ENCODE peak calls at places on chromosomes 11 and 22, in nine cellular contexts. N is cardiac muscle cell, W is neural progenitor cell, O is mammary epithelial cell, E is SK-N-SH, Q is uterus, H is body of pancreas, L is tibial artery, S is neuronal stem cell. U is an unnamed sample. For H3K4me1, the result is how much of the 10 kb centered on the place peaks cover.

GRCh38 chr11:95231881-95232605 is 1.0 kb upstream of the SESN3 start:
- DNase-seq in N (peak), W (peak), O (peak), E (peak), Q (peak), H (peak), L (peak), S (no peak), U (peak)

GRCh38 chr11:84800755-84801346 is 826.3 kb downstream of the DLG2 start:
- DNase-seq in N (peak), W (peak), O (peak), E (peak), Q (no peak), H (no peak), L (no peak), S (peak), U (no peak)

GRCh38 chr11:12161137-12161536 is 50.7 kb downstream of the MICAL2 start:
- DNase-seq in N (no peak), W (no peak), O (no peak), E (no peak), Q (peak), H (no peak), L (peak), S (no peak), U (no peak)

GRCh38 chr11:126307706-126308105 is 3.8 kb downstream of the DCPS start:
- DNase-seq in N (peak), W (peak), O (peak), E (peak), Q (no peak), H (peak), L (no peak), S (no peak), U (no peak)

GRCh38 chr11:116873391-116873790 is 36.0 kb upstream of the APOA1 start:
- DNase-seq in N (no peak), W (no peak), O (no peak), E (no peak), Q (no peak), H (no peak), L (no peak), S (no peak), U (no peak)

GRCh38 chr11:933002-933820 is 7.5 kb downstream of the AP2A2 start:
- DNase-seq in N (peak), W (no peak), O (no peak), E (no peak), Q (no peak), H (no peak), L (no peak), S (no peak), U (no peak)

GRCh38 chr11:62132188-62132587 is 8.4 kb downstream of the INCENP start:
- DNase-seq in N (no peak), W (no peak), O (peak), E (peak), Q (peak), H (no peak), L (peak), S (no peak), U (no peak)

GRCh38 chr22:50715250-50715649 is 22.8 kb upstream of the ACR start:
- DNase-seq in N (no peak), W (no peak), O (no peak), E (no peak), Q (no peak), H (no peak), L (no peak), S (no peak), U (no peak)

GRCh38 chr11:77065878-77066228 is 918 bp upstream of the CAPN5 start:
- DNase-seq in N (peak), W (peak), O (no peak), E (no peak), Q (peak), H (peak), L (peak), S (peak), U (no peak)

GRCh38 chr11:9677951-9678350 is 14.1 kb downstream of the SWAP70 start:
- DNase-seq in N (no peak), W (no peak), O (no peak), E (no peak), Q (no peak), H (no peak), L (no peak), S (no peak), U (no peak)

GRCh38 chr11:110830344-110831141 is 118.3 kb upstream of the ARHGAP20 start:
- DNase-seq in N (no peak), W (peak), O (no peak), E (no peak), Q (no peak), H (no peak), L (no peak), S (no peak), U (no peak)

GRCh38 chr11:2582958-2583604 is 116.7 kb downstream of the KCNQ1OT1 start:
- DNase-seq in N (no peak), W (no peak), O (no peak), E (no peak), Q (no peak), H (peak), L (peak), S (no peak), U (no peak)

GRCh38 chr22:28560005-28560742 is 119.5 kb downstream of the TTC28 start:
- DNase-seq in N (peak), W (no peak), O (peak), E (no peak), Q (no peak), H (no peak), L (no peak), S (no peak), U (no peak)

GRCh38 chr22:36026741-36027140 is 1.9 kb downstream of the RBFOX2 start:
- DNase-seq in N (peak), W (no peak), O (peak), E (no peak), Q (no peak), H (no peak), L (no peak), S (no peak), U (no peak)

GRCh38 chr22:39306456-39307361 is 12.7 kb downstream of the RPL3 start:
- DNase-seq in N (no peak), W (peak), O (no peak), E (peak), Q (no peak), H (peak), L (peak), S (no peak), U (peak)

GRCh38 chr11:44047931-44048431 is at the start of gene ACCSL:
- DNase-seq in N (no peak), W (no peak), O (no peak), E (no peak), Q (no peak), H (no peak), L (no peak), S (no peak), U (no peak)

GRCh38 chr22:37752189-37753061 is 55.3 kb upstream of the GCAT start:
- DNase-seq in N (peak), W (peak), O (peak), E (peak), Q (peak), H (peak), L (peak), S (peak), U (no peak)

GRCh38 chr22:42844756-42845155 is 12.3 kb downstream of the ARFGAP3 start:
- DNase-seq in N (peak), W (no peak), O (peak), E (no peak), Q (no peak), H (no peak), L (no peak), S (no peak), U (no peak)

GRCh38 chr11:33376331-33377099 is 119.3 kb downstream of the HIPK3 start:
- DNase-seq in N (peak), W (peak), O (peak), E (peak), Q (no peak), H (peak), L (no peak), S (peak), U (no peak)

GRCh38 chr11:131979364-131979763 is 608.9 kb downstream of the NTM start:
- DNase-seq in N (no peak), W (no peak), O (no peak), E (peak), Q (no peak), H (no peak), L (no peak), S (no peak), U (no peak)

GRCh38 chr11:18540207-18541009 is 13.7 kb upstream of the TSG101 start:
- DNase-seq in N (peak), W (peak), O (peak), E (peak), Q (no peak), H (no peak), L (no peak), S (no peak), U (peak)

GRCh38 chr11:45929486-45930030 is 7.1 kb downstream of the LARGE2 start:
- DNase-seq in N (no peak), W (no peak), O (peak), E (no peak), Q (no peak), H (no peak), L (no peak), S (no peak), U (no peak)

GRCh38 chr22:50267591-50268390 is 2.4 kb downstream of the MAPK11 start:
- DNase-seq in N (peak), W (peak), O (peak), E (peak), Q (peak), H (peak), L (no peak), S (no peak), U (no peak)

GRCh38 chr11:128042290-128042751 is 545.0 kb downstream of the ETS1 start:
- DNase-seq in N (no peak), W (no peak), O (no peak), E (peak), Q (no peak), H (no peak), L (no peak), S (no peak), U (no peak)
- H3K4me1 ChIP-seq in N (under half), W (under half), O (under half), E (under half), Q (under half), H (under half), L (under half), S (under half), U (half or more)

GRCh38 chr11:68282141-68282860 is 10.5 kb upstream of the C11orf24 start:
- DNase-seq in N (no peak), W (no peak), O (peak), E (no peak), Q (no peak), H (no peak), L (no peak), S (no peak), U (peak)
- H3K27ac ChIP-seq in N (no peak), W (no peak), O (peak), E (no peak), Q (no peak), H (no peak), L (no peak), S (no peak), U (no peak)

GRCh38 chr11:122220321-122220720 is 104.3 kb upstream of the BLID start:
- DNase-seq in N (no peak), W (no peak), O (no peak), E (no peak), Q (no peak), H (no peak), L (no peak), S (no peak), U (no peak)
- H3K4me3 ChIP-seq in N (no peak), W (no peak), O (no peak), E (no peak), Q (no peak), H (no peak), L (no peak), S (no peak), U (no peak)

GRCh38 chr11:36447947-36448346 is 62.1 kb downstream of the TRAF6 start:
- DNase-seq in N (no peak), W (no peak), O (peak), E (no peak), Q (no peak), H (peak), L (no peak), S (no peak), U (no peak)
- H3K4me1 ChIP-seq in N (under half), W (under half), O (under half), E (under half), Q (under half), H (under half), L (under half), S (under half), U (under half)

GRCh38 chr22:20209761-20210250 is 58.3 kb downstream of the RTN4R start:
- DNase-seq in N (no peak), W (no peak), O (no peak), E (no peak), Q (no peak), H (no peak), L (no peak), S (no peak), U (no peak)

GRCh38 chr22:20212754-20213699 is 55.1 kb downstream of the RTN4R start:
- DNase-seq in N (no peak), W (no peak), O (no peak), E (peak), Q (no peak), H (no peak), L (no peak), S (no peak), U (no peak)

GRCh38 chr22:20210473-20211059 is 57.6 kb downstream of the RTN4R start:
- DNase-seq in N (no peak), W (no peak), O (no peak), E (no peak), Q (no peak), H (no peak), L (no peak), S (no peak), U (no peak)

GRCh38 chr22:20211997-20212753 is 55.9 kb downstream of the RTN4R start:
- DNase-seq in N (peak), W (no peak), O (peak), E (peak), Q (no peak), H (peak), L (no peak), S (no peak), U (no peak)

GRCh38 chr22:20211409-20211996 is 56.6 kb downstream of the RTN4R start:
- DNase-seq in N (no peak), W (no peak), O (no peak), E (no peak), Q (no peak), H (no peak), L (no peak), S (no peak), U (no peak)
- H3K27ac ChIP-seq in N (no peak), W (no peak), O (no peak), E (no peak), Q (no peak), H (peak), L (no peak), S (no peak), U (no peak)